ENCODE peak calls at places on chromosomes 3 and 15, in nine cellular contexts. T is transverse colon; X is left lung; K is CD4-positive, alpha-beta memory T cell; P is PC-9; M is ovary; H is dorsolateral prefrontal cortex; G is foreskin keratinocyte; Y is brain microvascular endothelial cell. Q is an unnamed sample.

GRCh38 chr3:39104961-39105686 is 2.3 kb downstream of the GORASP1 start:
- DNase-seq in T (no peak), X (no peak), K (peak), P (no peak), M (no peak), H (no peak), G (no peak), Y (no peak), Q (no peak)

GRCh38 chr15:72173401-72173800 is 24.2 kb downstream of the GRAMD2A start:
- DNase-seq in T (no peak), X (no peak), K (no peak), P (no peak), M (no peak), H (no peak), G (no peak), Y (no peak), Q (no peak)

GRCh38 chr3:52469001-52469400 is 13.6 kb downstream of the NISCH start:
- DNase-seq in T (no peak), X (no peak), K (no peak), P (no peak), M (no peak), H (no peak), G (no peak), Y (no peak), Q (no peak)

GRCh38 chr3:79032686-79033318 is 735.0 kb downstream of the ROBO1 start:
- DNase-seq in T (no peak), X (no peak), K (no peak), P (no peak), M (no peak), H (no peak), G (peak), Y (peak), Q (no peak)

GRCh38 chr3:191026746-191027145 is 164.3 kb upstream of the GMNC start:
- DNase-seq in T (no peak), X (no peak), K (no peak), P (no peak), M (no peak), H (no peak), G (no peak), Y (no peak), Q (no peak)

GRCh38 chr3:71010731-71011455 is 572.6 kb downstream of the FOXP1 start:
- DNase-seq in T (no peak), X (no peak), K (peak), P (no peak), M (no peak), H (no peak), G (peak), Y (no peak), Q (no peak)

GRCh38 chr15:58669108-58669507 is 80.4 kb downstream of the ADAM10 start:
- DNase-seq in T (no peak), X (no peak), K (no peak), P (no peak), M (no peak), H (no peak), G (no peak), Y (no peak), Q (no peak)

GRCh38 chr3:37668431-37668830 is 193.2 kb upstream of the CTDSPL start:
- DNase-seq in T (no peak), X (no peak), K (no peak), P (no peak), M (peak), H (no peak), G (no peak), Y (no peak), Q (no peak)

GRCh38 chr3:59482001-59482400 is 432.2 kb upstream of the CFAP20DC start:
- DNase-seq in T (no peak), X (no peak), K (no peak), P (peak), M (no peak), H (no peak), G (peak), Y (no peak), Q (peak)

GRCh38 chr3:194572944-194573491 is 60.2 kb downstream of the TMEM44 start:
- DNase-seq in T (no peak), X (no peak), K (no peak), P (no peak), M (no peak), H (no peak), G (peak), Y (no peak), Q (no peak)

GRCh38 chr15:25810154-25810553 is 53.0 kb downstream of the ATP10A start:
- DNase-seq in T (no peak), X (no peak), K (no peak), P (no peak), M (no peak), H (no peak), G (no peak), Y (no peak), Q (no peak)

GRCh38 chr3:170323371-170323770 is 34.1 kb upstream of the SKIL start:
- DNase-seq in T (no peak), X (no peak), K (no peak), P (no peak), M (no peak), H (no peak), G (no peak), Y (peak), Q (no peak)
- H3K27ac ChIP-seq in T (no peak), X (no peak), K (no peak), P (no peak), M (no peak), H (no peak), G (no peak), Y (no peak), Q (no peak)

GRCh38 chr3:46109635-46110005 is 82.3 kb upstream of the XCR1 start:
- DNase-seq in T (no peak), X (no peak), K (no peak), P (no peak), M (no peak), H (no peak), G (no peak), Y (no peak), Q (no peak)
- H3K27ac ChIP-seq in T (no peak), X (peak), K (no peak), P (peak), M (no peak), H (no peak), G (no peak), Y (no peak), Q (no peak)

GRCh38 chr3:195931582-195932273 is 23.4 kb upstream of the TNK2 start:
- DNase-seq in T (no peak), X (no peak), K (no peak), P (no peak), M (no peak), H (peak), G (no peak), Y (no peak), Q (no peak)
- H3K27ac ChIP-seq in T (no peak), X (no peak), K (no peak), P (no peak), M (no peak), H (peak), G (no peak), Y (no peak), Q (no peak)

GRCh38 chr3:60571511-60571910 is 679.7 kb downstream of the FHIT start:
- DNase-seq in T (no peak), X (no peak), K (no peak), P (no peak), M (no peak), H (no peak), G (no peak), Y (no peak), Q (no peak)

GRCh38 chr3:60575726-60576272 is 675.5 kb downstream of the FHIT start:
- DNase-seq in T (no peak), X (no peak), K (no peak), P (no peak), M (no peak), H (no peak), G (no peak), Y (no peak), Q (no peak)

GRCh38 chr3:60574046-60574769 is 677.0 kb downstream of the FHIT start:
- DNase-seq in T (no peak), X (no peak), K (no peak), P (no peak), M (no peak), H (no peak), G (no peak), Y (no peak), Q (no peak)

GRCh38 chr3:60577601-60578000 is 673.7 kb downstream of the FHIT start:
- DNase-seq in T (no peak), X (no peak), K (no peak), P (no peak), M (no peak), H (no peak), G (no peak), Y (no peak), Q (no peak)

GRCh38 chr3:60573494-60573893 is 677.8 kb downstream of the FHIT start:
- DNase-seq in T (no peak), X (no peak), K (no peak), P (no peak), M (no peak), H (no peak), G (peak), Y (peak), Q (no peak)
- H3K27ac ChIP-seq in T (no peak), X (no peak), K (no peak), P (no peak), M (no peak), H (no peak), G (peak), Y (no peak), Q (no peak)

GRCh38 chr15:75170203-75170602 is 31.5 kb upstream of the C15orf39 start:
- DNase-seq in T (no peak), X (no peak), K (no peak), P (no peak), M (no peak), H (no peak), G (no peak), Y (no peak), Q (no peak)

GRCh38 chr15:75164625-75165024 is 37.1 kb upstream of the C15orf39 start:
- DNase-seq in T (no peak), X (no peak), K (no peak), P (no peak), M (no peak), H (no peak), G (no peak), Y (no peak), Q (no peak)

GRCh38 chr15:75168374-75168773 is 33.3 kb upstream of the C15orf39 start:
- DNase-seq in T (no peak), X (no peak), K (no peak), P (no peak), M (no peak), H (no peak), G (no peak), Y (no peak), Q (no peak)

GRCh38 chr15:75170711-75171341 is 30.9 kb upstream of the C15orf39 start:
- DNase-seq in T (no peak), X (no peak), K (no peak), P (peak), M (no peak), H (peak), G (peak), Y (no peak), Q (no peak)

DNA sequence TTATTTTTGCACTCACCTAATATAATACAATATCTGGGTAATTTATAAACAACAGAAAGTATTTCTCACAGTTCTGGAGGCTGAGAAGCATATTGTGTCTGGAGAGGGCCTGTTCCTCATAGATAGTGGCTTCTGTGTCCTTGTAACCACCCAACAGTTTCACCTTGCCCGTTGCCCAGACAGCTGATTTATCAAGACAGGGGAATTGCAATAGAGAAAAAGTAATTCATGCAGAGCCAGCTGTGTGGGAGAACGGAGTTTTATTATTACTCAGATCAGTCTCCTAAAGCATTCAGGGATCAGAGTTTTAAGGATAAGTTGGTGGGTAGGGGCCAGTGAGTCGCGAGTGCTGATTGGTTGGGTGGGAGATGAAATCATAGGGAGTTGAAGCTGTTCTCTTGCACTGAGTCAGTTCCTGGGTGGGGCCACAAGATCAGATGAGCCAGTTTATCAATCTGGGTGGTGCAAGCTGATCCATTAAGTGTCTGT is 34.0 kb upstream of the C15orf39 start:
- DNase-seq in T (no peak), X (no peak), K (no peak), P (no peak), M (no peak), H (peak), G (peak), Y (peak), Q (peak)
- H3K27ac ChIP-seq in T (no peak), X (no peak), K (no peak), P (no peak), M (no peak), H (no peak), G (peak), Y (peak), Q (peak)

GRCh38 chr15:84741151-84741550 is 7.2 kb upstream of the ZNF592 start:
- DNase-seq in T (peak), X (no peak), K (no peak), P (no peak), M (no peak), H (no peak), G (no peak), Y (no peak), Q (no peak)
- H3K27ac ChIP-seq in T (peak), X (no peak), K (no peak), P (no peak), M (no peak), H (no peak), G (no peak), Y (no peak), Q (no peak)

GRCh38 chr3:16516695-16517481 is 3.4 kb upstream of the RFTN1 start:
- DNase-seq in T (no peak), X (no peak), K (no peak), P (no peak), M (peak), H (no peak), G (peak), Y (no peak), Q (no peak)
- H3K27ac ChIP-seq in T (no peak), X (no peak), K (no peak), P (no peak), M (no peak), H (no peak), G (no peak), Y (no peak), Q (no peak)

DNA sequence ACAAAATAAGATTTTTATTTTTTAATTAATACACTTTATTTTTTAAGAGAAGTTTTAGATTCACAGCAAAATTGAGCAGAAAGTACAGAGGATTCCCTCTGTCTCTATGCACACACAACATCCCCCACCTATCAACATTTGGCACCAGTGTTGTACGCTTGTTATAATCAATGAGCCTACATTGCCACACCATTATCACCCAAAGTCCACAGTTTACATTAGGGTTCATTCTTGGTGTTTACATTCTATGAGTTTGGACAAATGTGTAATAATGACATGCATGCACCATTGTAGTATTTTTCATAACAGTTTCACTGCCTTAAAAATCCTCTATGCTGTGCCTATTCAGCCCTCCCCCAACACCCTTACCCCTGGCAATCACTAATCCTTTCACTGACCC is 51.3 kb upstream of the TTBK2 start:
- DNase-seq in T (no peak), X (no peak), K (no peak), P (no peak), M (no peak), H (no peak), G (no peak), Y (no peak), Q (no peak)
- H3K27ac ChIP-seq in T (no peak), X (no peak), K (no peak), P (no peak), M (no peak), H (no peak), G (no peak), Y (no peak), Q (no peak)

DNA sequence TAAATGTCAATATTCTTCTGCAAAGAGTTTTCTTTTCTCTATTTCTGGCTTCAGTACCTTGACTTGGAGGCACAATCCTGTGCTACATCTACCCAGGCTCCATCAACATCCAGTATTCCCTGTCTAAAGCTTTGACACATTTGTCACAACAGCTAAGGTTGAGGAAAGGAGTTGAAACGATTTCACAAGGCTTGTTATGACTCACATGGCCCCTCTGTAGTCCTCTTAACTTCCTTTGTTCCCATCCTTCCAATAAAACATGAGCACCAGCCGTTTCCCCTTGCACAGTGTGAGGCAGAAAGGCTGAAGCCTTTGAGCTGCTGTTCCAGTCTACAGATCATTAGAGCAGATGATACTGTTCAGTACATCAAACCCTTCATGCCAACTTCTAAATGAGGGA is 163.0 kb upstream of the TMCO5A start:
- DNase-seq in T (no peak), X (no peak), K (no peak), P (no peak), M (no peak), H (no peak), G (no peak), Y (no peak), Q (no peak)
- H3K27ac ChIP-seq in T (no peak), X (no peak), K (no peak), P (no peak), M (no peak), H (no peak), G (no peak), Y (no peak), Q (no peak)